ENCODE peak calls at places on chromosome 2, in six cellular contexts. C is neural progenitor cell, Z is NCI-H1105 treated with DMSO at 0.1 percent for 48 hours, Y is lower lobe of right lung, G is HCEC 1CT, N is neural crest cell. K is an unnamed sample.

GRCh38 chr2:132909427-132909826 is 239.4 kb upstream of the LYPD1 start:
- DNase-seq in G (peak), Y (no peak), C (no peak), N (no peak), Z (no peak), K (no peak)

GRCh38 chr2:159064446-159065301 is 96.2 kb downstream of the TANC1 start:
- DNase-seq in C (peak), G (no peak), N (no peak), Z (no peak), Y (no peak), K (no peak)

GRCh38 chr2:233075966-233076339 is 15.8 kb downstream of the INPP5D start:
- DNase-seq in Y (no peak), G (no peak), C (no peak), N (no peak), Z (no peak), K (no peak)

GRCh38 chr2:15770148-15770547 is 170.2 kb upstream of the MYCN start:
- DNase-seq in G (no peak), Z (no peak), N (no peak), Y (no peak), C (no peak), K (no peak)

GRCh38 chr2:181073896-181074295 is 93.5 kb downstream of the UBE2E3 start:
- DNase-seq in N (no peak), Y (no peak), Z (no peak), C (no peak), G (peak), K (no peak)

GRCh38 chr2:37896319-37896718 is 28.8 kb upstream of the RMDN2 start:
- DNase-seq in Z (no peak), C (peak), Y (no peak), N (no peak), G (peak), K (no peak)

GRCh38 chr2:63053889-63054725 is 3.5 kb downstream of the OTX1 start:
- DNase-seq in C (peak), Z (no peak), Y (no peak), G (no peak), N (peak), K (peak)

GRCh38 chr2:173205375-173205774 is 129.7 kb downstream of the MAP3K20 start:
- DNase-seq in G (no peak), Y (peak), C (no peak), N (no peak), Z (no peak), K (no peak)

GRCh38 chr2:48423376-48423775 is 106.6 kb upstream of the STON1 start:
- DNase-seq in G (peak), Z (no peak), N (no peak), Y (no peak), C (no peak), K (no peak)

GRCh38 chr2:109440507-109441156 is 173.1 kb downstream of the SEPTIN10 start:
- DNase-seq in Z (no peak), C (no peak), G (no peak), N (no peak), Y (no peak), K (no peak)

GRCh38 chr2:143823856-143824255 is 694.6 kb downstream of the ARHGAP15 start:
- DNase-seq in N (no peak), Z (no peak), G (no peak), C (no peak), Y (no peak), K (no peak)

GRCh38 chr2:68018727-68019126 is 44.1 kb downstream of the C1D start:
- DNase-seq in Y (no peak), Z (no peak), C (no peak), G (peak), N (no peak), K (no peak)

GRCh38 chr2:231795525-231796327 is 9.5 kb downstream of the COPS7B start:
- DNase-seq in Y (no peak), G (peak), Z (peak), N (no peak), C (peak), K (no peak)

GRCh38 chr2:726158-726557 is 49.0 kb upstream of the TMEM18 start:
- DNase-seq in C (no peak), Z (no peak), Y (no peak), G (no peak), N (no peak), K (no peak)

GRCh38 chr2:136135924-136136906 is 18.3 kb upstream of the CXCR4 start:
- DNase-seq in N (no peak), Z (peak), G (no peak), Y (peak), C (no peak), K (no peak)

GRCh38 chr2:199738723-199739412 is 112.1 kb downstream of the FTCDNL1 start:
- DNase-seq in N (no peak), G (peak), C (no peak), Y (no peak), Z (no peak), K (no peak)

GRCh38 chr2:241768850-241769249 is 7.8 kb upstream of the GAL3ST2 start:
- DNase-seq in G (no peak), C (no peak), Z (no peak), N (no peak), Y (no peak), K (no peak)

GRCh38 chr2:72081450-72081849 is 66.2 kb downstream of the CYP26B1 start:
- DNase-seq in Z (no peak), N (no peak), G (no peak), C (no peak), Y (no peak), K (no peak)

GRCh38 chr2:121451373-121451772 is 79.3 kb upstream of the RNU4ATAC start:
- DNase-seq in Z (no peak), N (no peak), C (no peak), G (no peak), Y (no peak), K (no peak)

GRCh38 chr2:26034597-26035067 is 748 bp downstream of the RAB10 start:
- DNase-seq in C (peak), Y (no peak), G (no peak), N (no peak), Z (peak), K (no peak)

GRCh38 chr2:84805250-84805917 is 75.5 kb downstream of the TRABD2A start:
- DNase-seq in C (no peak), Z (no peak), G (peak), Y (no peak), N (no peak), K (no peak)

GRCh38 chr2:64942693-64943092 is 46.5 kb upstream of the SLC1A4 start:
- DNase-seq in N (no peak), G (no peak), Z (no peak), Y (no peak), C (no peak), K (no peak)

GRCh38 chr2:239181074-239181581 is 219.7 kb downstream of the HDAC4 start:
- DNase-seq in Y (no peak), C (no peak), Z (peak), G (no peak), N (no peak), K (no peak)

GRCh38 chr2:28036307-28036706 is 145.8 kb downstream of the BABAM2 start:
- DNase-seq in C (no peak), G (no peak), Z (no peak), N (no peak), Y (no peak), K (no peak)

GRCh38 chr2:3587021-3587420 is 7.9 kb upstream of the COLEC11 start:
- DNase-seq in Y (no peak), N (no peak), G (no peak), Z (no peak), C (no peak), K (no peak)

GRCh38 chr2:233234264-233234663 is 17.2 kb upstream of the ATG16L1 start:
- DNase-seq in Y (no peak), N (no peak), Z (no peak), C (no peak), G (no peak), K (no peak)

GRCh38 chr2:39632871-39633270 is 32.8 kb upstream of the TMEM178A start:
- DNase-seq in Y (no peak), N (no peak), C (peak), Z (no peak), G (peak), K (no peak)

GRCh38 chr2:233003658-233004555 is 9.1 kb downstream of the NGEF start:
- DNase-seq in G (no peak), Y (no peak), C (no peak), N (no peak), Z (no peak), K (no peak)

GRCh38 chr2:183149489-183149888 is 25.2 kb downstream of the NUP35 start:
- DNase-seq in Z (no peak), Y (no peak), G (no peak), C (no peak), N (no peak), K (no peak)

GRCh38 chr2:33258387-33258786 is 218.1 kb upstream of the RASGRP3 start:
- DNase-seq in G (no peak), Y (no peak), Z (no peak), N (no peak), C (no peak), K (no peak)

K was measured in nephron progenitor cell.